ENCODE peak calls at places on chromosomes 16 and 17, in six cellular contexts. E is GM04504; A is HFFc6; C is AG08395; T is activated CD4-positive, alpha-beta T cell treated with anti-CD3 and anti-CD28 coated beads for 48 hours; B is substantia nigra. R is an unnamed sample.

GRCh38 chr16:17149904-17150483 is 320.8 kb downstream of the XYLT1 start:
- DNase-seq in E (no peak), A (no peak), C (no peak), T (no peak), B (no peak), R (no peak)

GRCh38 chr17:67221062-67221998 is 23.7 kb downstream of the HELZ start:
- DNase-seq in E (no peak), A (peak), C (peak), T (no peak), B (no peak), R (no peak)

GRCh38 chr16:15536813-15537212 is 102.4 kb downstream of the BMERB1 start:
- DNase-seq in E (no peak), A (no peak), C (no peak), T (no peak), B (no peak), R (no peak)

GRCh38 chr16:25005445-25006306 is 9.5 kb downstream of the ARHGAP17 start:
- DNase-seq in E (no peak), A (peak), C (no peak), T (no peak), B (no peak), R (no peak)

GRCh38 chr16:2026461-2027023 is at the start of gene NHERF2:
- DNase-seq in E (no peak), A (no peak), C (peak), T (no peak), B (peak), R (no peak)

GRCh38 chr16:29983420-29984136 is 9.9 kb downstream of the TAOK2 start:
- DNase-seq in E (peak), A (peak), C (no peak), T (no peak), B (no peak), R (peak)

GRCh38 chr16:80996688-80997138 is 10.0 kb downstream of the CMC2 start:
- DNase-seq in E (no peak), A (no peak), C (no peak), T (no peak), B (no peak), R (no peak)

GRCh38 chr16:7504844-7505243 is 172.2 kb downstream of the RBFOX1 start:
- DNase-seq in E (no peak), A (no peak), C (no peak), T (no peak), B (no peak), R (no peak)

GRCh38 chr17:70446446-70446845 is 277.1 kb downstream of the KCNJ2 start:
- DNase-seq in E (no peak), A (no peak), C (no peak), T (no peak), B (no peak), R (no peak)

GRCh38 chr16:19316846-19317245 is 31.3 kb downstream of the CLEC19A start:
- DNase-seq in E (no peak), A (no peak), C (no peak), T (no peak), B (no peak), R (no peak)

GRCh38 chr17:43216762-43217613 is 5.3 kb downstream of the TMEM106A start:
- DNase-seq in E (no peak), A (no peak), C (no peak), T (no peak), B (no peak), R (no peak)

GRCh38 chr16:10182186-10182683 is at the start of gene GRIN2A:
- DNase-seq in E (no peak), A (no peak), C (no peak), T (no peak), B (peak), R (no peak)

GRCh38 chr17:55677449-55677848 is 45.2 kb downstream of the TMEM100 start:
- DNase-seq in E (no peak), A (no peak), C (no peak), T (no peak), B (no peak), R (no peak)

GRCh38 chr16:58393138-58393504 is 850 bp downstream of the GINS3 start:
- DNase-seq in E (no peak), A (no peak), C (no peak), T (no peak), B (no peak), R (no peak)

GRCh38 chr16:70730016-70730415 is 44.2 kb upstream of the MTSS2 start:
- DNase-seq in E (no peak), A (no peak), C (no peak), T (no peak), B (peak), R (no peak)

GRCh38 chr16:73024571-73025105 is 23.3 kb downstream of the ZFHX3 start:
- DNase-seq in E (no peak), A (no peak), C (no peak), T (no peak), B (no peak), R (no peak)

GRCh38 chr17:64622931-64623654 is 39.0 kb downstream of the SMURF2 start:
- DNase-seq in E (peak), A (peak), C (peak), T (no peak), B (no peak), R (peak)

GRCh38 chr17:10117581-10118001 is 80.8 kb downstream of the GAS7 start:
- DNase-seq in E (no peak), A (no peak), C (no peak), T (no peak), B (peak), R (no peak)

GRCh38 chr16:28899882-28900600 is 21.8 kb downstream of the ATP2A1 start:
- DNase-seq in E (no peak), A (no peak), C (no peak), T (no peak), B (no peak), R (no peak)

GRCh38 chr16:70699696-70700095 is 13.8 kb upstream of the MTSS2 start:
- DNase-seq in E (no peak), A (no peak), C (no peak), T (no peak), B (no peak), R (no peak)

GRCh38 chr17:37392024-37392590 is 14.5 kb downstream of the ACACA start:
- DNase-seq in E (no peak), A (peak), C (peak), T (no peak), B (no peak), R (peak)

GRCh38 chr17:65771704-65772103 is 210.3 kb upstream of the AXIN2 start:
- DNase-seq in E (no peak), A (no peak), C (no peak), T (no peak), B (no peak), R (no peak)

GRCh38 chr16:79970551-79971236 is 370.2 kb upstream of the MAF start:
- DNase-seq in E (no peak), A (no peak), C (no peak), T (no peak), B (no peak), R (peak)

GRCh38 chr17:37107406-37108083 is 158.8 kb downstream of the AATF start:
- DNase-seq in E (no peak), A (no peak), C (peak), T (no peak), B (peak), R (no peak)

GRCh38 chr17:5669191-5669590 is 84.9 kb upstream of the NLRP1 start:
- DNase-seq in E (no peak), A (no peak), C (no peak), T (no peak), B (no peak), R (no peak)

GRCh38 chr17:48322060-48322459 is 108.0 kb downstream of the SKAP1 start:
- DNase-seq in E (peak), A (peak), C (peak), T (no peak), B (no peak), R (no peak)

GRCh38 chr17:77280304-77280910 is 139.6 kb downstream of the SEC14L1 start:
- DNase-seq in E (no peak), A (peak), C (peak), T (peak), B (no peak), R (no peak)

GRCh38 chr17:31496601-31497000 is 105.1 kb downstream of the RAB11FIP4 start:
- DNase-seq in E (no peak), A (no peak), C (no peak), T (no peak), B (no peak), R (no peak)

GRCh38 chr16:17339764-17340541 is 130.8 kb downstream of the XYLT1 start:
- DNase-seq in E (no peak), A (peak), C (no peak), T (no peak), B (no peak), R (no peak)

GRCh38 chr17:56020369-56020768 is 132.9 kb upstream of the ANKFN1 start:
- DNase-seq in E (no peak), A (no peak), C (no peak), T (no peak), B (no peak), R (no peak)

GRCh38 chr17:81403040-81403467 is 7.8 kb downstream of the BAHCC1 start:
- DNase-seq in E (no peak), A (no peak), C (no peak), T (no peak), B (no peak), R (no peak)

GRCh38 chr16:10114411-10114810 is 67.8 kb downstream of the GRIN2A start:
- DNase-seq in E (peak), A (peak), C (peak), T (no peak), B (no peak), R (peak)

GRCh38 chr17:31698751-31699150 is 160.3 kb downstream of the COPRS start:
- DNase-seq in E (no peak), A (no peak), C (no peak), T (no peak), B (no peak), R (no peak)